ENCODE peak calls at places on chromosomes 2 and 18, in seven cellular contexts. C is GOT3; S is HTR-8/SVneo; E is GM13977; M is H7; A is spleen; Y is activated effector memory CD4-positive, alpha-beta T cell treated with Interleukin-2 at 50 U/mL for 16 hours. F is an unnamed sample.
A peak's percentile ranks its signal among the peaks of the same experiment; 100 is the strongest.

GRCh38 chr2:42786561-42787345 is 5.6 kb downstream of the HAAO start:
- DNase-seq in C (no peak), S (no peak), E (no peak), M (peak; percentile 63), A (no peak), Y (no peak), F (no peak)

GRCh38 chr2:237012577-237013237 is 73.0 kb upstream of the COPS8 start:
- DNase-seq in C (no peak), S (no peak), E (no peak), M (no peak), A (no peak), Y (no peak), F (no peak)

GRCh38 chr2:191391171-191391570 is 146.0 kb downstream of the MYO1B start:
- DNase-seq in C (no peak), S (no peak), E (no peak), M (no peak), A (no peak), Y (no peak), F (no peak)

GRCh38 chr2:3114406-3115185 is 263.0 kb downstream of the EIPR1 start:
- DNase-seq in C (no peak), S (no peak), E (no peak), M (peak; percentile 12), A (peak; percentile 54), Y (no peak), F (no peak)

GRCh38 chr18:2222270-2223185 is 348.8 kb downstream of the METTL4 start:
- DNase-seq in C (no peak), S (no peak), E (no peak), M (no peak), A (no peak), Y (no peak), F (no peak)

GRCh38 chr18:13437801-13438506 is 219.4 kb downstream of the LDLRAD4 start:
- DNase-seq in C (no peak), S (no peak), E (no peak), M (no peak), A (no peak), Y (peak; percentile 38), F (no peak)

GRCh38 chr2:119431976-119432881 is 575 bp downstream of the TMEM37 start:
- DNase-seq in C (no peak), S (no peak), E (no peak), M (peak; percentile 60), A (no peak), Y (no peak), F (no peak)

GRCh38 chr18:22346342-22346967 is 71.3 kb downstream of the CTAGE1 start:
- DNase-seq in C (no peak), S (no peak), E (no peak), M (no peak), A (no peak), Y (no peak), F (no peak)

GRCh38 chr2:55025627-55026026 is 24.6 kb downstream of the RTN4 start:
- DNase-seq in C (no peak), S (no peak), E (no peak), M (no peak), A (no peak), Y (no peak), F (no peak)

GRCh38 chr18:76593838-76594237 is 98.8 kb upstream of the ZNF516 start:
- DNase-seq in C (no peak), S (no peak), E (no peak), M (no peak), A (no peak), Y (no peak), F (no peak)

GRCh38 chr2:230155359-230155758 is 64.4 kb downstream of the SP110 start:
- DNase-seq in C (no peak), S (no peak), E (no peak), M (no peak), A (no peak), Y (no peak), F (no peak)

GRCh38 chr2:74632939-74633312 is 15.2 kb downstream of the M1AP start:
- DNase-seq in C (no peak), S (no peak), E (no peak), M (no peak), A (no peak), Y (no peak), F (peak; percentile 3)

GRCh38 chr18:11500153-11501122 is 109.0 kb upstream of the SLC35G4 start:
- DNase-seq in C (peak; percentile 6), S (peak; percentile 83), E (no peak), M (no peak), A (no peak), Y (no peak), F (peak; percentile 93)

GRCh38 chr2:152571035-152571766 is 146.1 kb downstream of the PRPF40A start:
- DNase-seq in C (no peak), S (no peak), E (no peak), M (no peak), A (no peak), Y (no peak), F (no peak)

GRCh38 chr18:67417864-67418523 is 98.5 kb downstream of the DSEL start:
- DNase-seq in C (no peak), S (peak; percentile 38), E (peak; percentile 21), M (no peak), A (no peak), Y (no peak), F (no peak)

F was measured in foreskin melanocyte.